ENCODE peak calls at places on chromosomes 2 and 18, in four cellular contexts. O, B, D and N are unnamed samples.

GRCh38 chr2:15043336-15044058 is 411.0 kb downstream of the LRATD1 start:
- DNase-seq in D (no peak), B (no peak), O (no peak), N (no peak)

GRCh38 chr2:231699006-231699405 is 9.3 kb upstream of the PTMA start:
- DNase-seq in D (no peak), B (no peak), O (no peak), N (no peak)

GRCh38 chr2:128491845-128492244 is 173.2 kb upstream of the HS6ST1 start:
- DNase-seq in D (no peak), B (no peak), O (no peak), N (no peak)

GRCh38 chr2:41194235-41194634 is 742.3 kb upstream of the SLC8A1 start:
- DNase-seq in B (no peak), O (no peak), D (no peak), N (no peak)

GRCh38 chr2:132670961-132671781 is 1.2 kb upstream of the LYPD1 start:
- DNase-seq in D (no peak), O (no peak), B (no peak), N (no peak)

GRCh38 chr2:143051480-143051879 is 77.7 kb upstream of the ARHGAP15 start:
- DNase-seq in D (no peak), O (no peak), B (no peak), N (no peak)

GRCh38 chr2:129606496-129607270 is 372.8 kb upstream of the RAB6C start:
- DNase-seq in D (no peak), O (no peak), B (no peak), N (no peak)

GRCh38 chr2:235357881-235358280 is 136.0 kb upstream of the AGAP1 start:
- DNase-seq in O (no peak), B (no peak), D (no peak), N (no peak)

GRCh38 chr2:34789162-34789561 is 1190.1 kb upstream of the FAM98A start:
- DNase-seq in O (no peak), D (no peak), B (no peak), N (no peak)

GRCh38 chr2:128273469-128274081 is 45.1 kb downstream of the HS6ST1 start:
- DNase-seq in O (no peak), B (no peak), D (no peak), N (no peak)

GRCh38 chr2:73297151-73297559 is 3.8 kb upstream of the EGR4 start:
- DNase-seq in B (no peak), D (no peak), O (no peak), N (no peak)

GRCh38 chr2:8477511-8478132 is 204.2 kb upstream of the ID2 start:
- DNase-seq in D (no peak), B (peak), O (peak), N (no peak)

GRCh38 chr18:76351961-76352581 is 143.0 kb downstream of the ZNF516 start:
- DNase-seq in D (no peak), B (no peak), O (no peak), N (no peak)

GRCh38 chr18:46276736-46277135 is 172.6 kb downstream of the HAUS1 start:
- DNase-seq in O (no peak), B (no peak), D (no peak), N (no peak)

GRCh38 chr2:240278661-240279060 is 138.2 kb upstream of the OTOS start:
- DNase-seq in B (no peak), D (no peak), O (no peak), N (no peak)

GRCh38 chr2:240277807-240278522 is 137.5 kb upstream of the OTOS start:
- DNase-seq in O (no peak), D (no peak), B (no peak), N (no peak)

GRCh38 chr2:240277073-240277806 is 136.8 kb upstream of the OTOS start:
- DNase-seq in D (no peak), O (no peak), B (no peak), N (no peak)

GRCh38 chr2:240284503-240285259 is 144.2 kb upstream of the OTOS start:
- DNase-seq in D (no peak), O (no peak), B (no peak), N (no peak)

DNA sequence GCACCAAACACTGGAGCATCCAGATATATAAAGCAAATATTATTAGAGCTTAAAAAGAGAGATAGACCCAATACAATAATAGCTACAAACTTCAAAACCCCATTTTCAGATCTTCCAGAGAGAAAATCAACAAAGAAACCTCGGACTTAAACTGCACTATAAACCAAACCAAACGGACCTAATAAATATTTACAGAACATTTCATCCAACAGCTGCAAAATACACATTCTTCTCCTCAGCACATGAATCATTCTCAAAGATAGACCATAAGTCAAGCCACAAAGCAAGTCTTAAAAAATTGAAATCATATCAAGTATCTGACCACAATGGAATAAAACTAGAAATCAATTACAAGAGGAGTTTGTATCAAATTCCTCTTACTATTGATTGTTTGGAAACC is 140.2 kb upstream of the OTOS start:
- DNase-seq in D (no peak), B (no peak), O (no peak), N (no peak)
- TF ChIP-seq POLR2AphosphoS5 in D (no peak), B (no peak), O (no peak), N (no peak)

GRCh38 chr2:226865273-226865672 is 29.4 kb downstream of the RHBDD1 start:
- DNase-seq in B (no peak), D (no peak), O (no peak), N (no peak)
- TF ChIP-seq SPI1 in B (no peak), D (no peak), O (no peak), N (no peak)

DNA sequence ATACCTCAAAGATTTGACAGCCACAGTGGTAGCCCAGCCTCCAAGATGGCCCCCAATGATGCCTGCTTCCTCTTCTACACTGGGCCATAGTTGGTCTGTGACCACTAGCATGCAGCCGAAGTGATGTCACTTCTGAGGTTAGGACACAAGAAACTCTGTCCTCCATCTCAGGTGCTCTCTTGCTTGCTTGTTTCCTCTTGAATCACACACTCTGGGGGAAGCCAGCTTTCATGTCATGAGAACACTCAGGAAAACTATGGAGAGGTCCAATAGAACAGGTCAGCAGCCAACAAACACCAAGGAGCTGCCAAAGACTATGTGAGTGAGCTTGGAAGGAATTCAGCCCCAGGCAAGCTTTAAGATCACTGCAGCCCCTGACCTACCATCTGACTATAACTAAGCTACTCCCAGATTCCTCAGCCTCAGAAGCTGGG is 3.3 kb upstream of the ADAM17 start:
- DNase-seq in D (no peak), O (no peak), B (no peak), N (no peak)
- TF ChIP-seq POLR2AphosphoS5 in D (no peak), O (no peak), B (no peak), N (no peak)

DNA sequence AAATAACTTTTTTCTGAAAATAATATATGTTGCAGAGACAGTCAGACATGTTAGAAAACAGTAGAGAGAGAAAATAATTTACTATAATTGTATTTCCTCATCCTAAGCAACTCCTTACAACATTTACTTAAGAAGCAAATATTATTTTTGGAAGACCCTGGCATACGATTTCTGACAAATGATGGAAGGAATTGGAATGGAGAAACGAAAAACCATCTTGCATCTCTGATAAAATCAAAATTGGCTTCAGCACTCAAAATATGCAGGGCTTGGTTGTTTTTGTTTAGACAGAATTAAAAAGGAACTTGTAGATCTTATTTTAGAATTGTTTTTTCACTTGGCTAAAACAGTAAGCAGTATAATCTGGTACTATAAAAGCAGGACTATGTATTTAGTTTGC is 88.2 kb downstream of the NRXN1 start:
- DNase-seq in B (no peak), D (no peak), O (no peak), N (no peak)
- TF ChIP-seq SPI1 in B (no peak), D (no peak), O (no peak), N (no peak)

GRCh38 chr2:95174031-95174430 is 8.4 kb downstream of the ZNF2 start:
- DNase-seq in D (no peak), O (no peak), B (no peak), N (no peak)
- TF ChIP-seq POLR2AphosphoS5 in D (no peak), O (no peak), B (no peak), N (no peak)